ENCODE peak calls at places on chromosome 16, in five cellular contexts. P is GM12865, W is heart right ventricle, O is WTC11, V is fibroblast of pulmonary artery. J is an unnamed sample.

GRCh38 chr16:78353610-78354009 is 254.2 kb downstream of the WWOX start:
- DNase-seq in O (no peak), W (no peak), V (no peak), P (no peak), J (no peak)

GRCh38 chr16:79402356-79402755 is 198.2 kb downstream of the MAF start:
- DNase-seq in O (no peak), V (no peak), W (no peak), P (no peak), J (no peak)

GRCh38 chr16:11852092-11852809 is 909 bp upstream of the RSL1D1 start:
- DNase-seq in P (no peak), V (no peak), W (no peak), O (no peak), J (no peak)

GRCh38 chr16:17520567-17520966 is 49.8 kb upstream of the XYLT1 start:
- DNase-seq in W (no peak), P (no peak), O (no peak), V (peak; percentile 15), J (no peak)

GRCh38 chr16:72963921-72964320 is 84.0 kb downstream of the ZFHX3 start:
- DNase-seq in W (no peak), O (no peak), P (no peak), V (peak; percentile 36), J (no peak)

GRCh38 chr16:4487955-4488481 is 11.8 kb downstream of the HMOX2 start:
- DNase-seq in P (no peak), V (peak; percentile 91), W (no peak), O (no peak), J (no peak)

GRCh38 chr16:76656951-76657498 is 379.8 kb downstream of the CNTNAP4 start:
- DNase-seq in P (no peak), V (no peak), O (no peak), W (no peak), J (no peak)

GRCh38 chr16:53084736-53085538 is 30.1 kb downstream of the CHD9 start:
- DNase-seq in P (no peak), O (no peak), W (no peak), V (no peak), J (no peak)

GRCh38 chr16:49859139-49859947 is 3.4 kb upstream of the ZNF423 start:
- DNase-seq in O (peak; percentile 38), P (no peak), V (peak; percentile 64), W (peak; percentile 87), J (no peak)

GRCh38 chr16:59164461-59164860 is 430.3 kb upstream of the GOT2 start:
- DNase-seq in P (no peak), V (no peak), W (peak; percentile 5), O (peak; percentile 22), J (no peak)

GRCh38 chr16:24288516-24288915 is 32.4 kb downstream of the CACNG3 start:
- DNase-seq in P (no peak), V (no peak), W (no peak), O (no peak), J (no peak)

GRCh38 chr16:30122621-30123160 is 329 bp downstream of the MAPK3 start:
- DNase-seq in P (no peak), W (no peak), V (no peak), O (peak; percentile 57), J (no peak)

GRCh38 chr16:81480856-81481821 is 36.5 kb downstream of the CMIP start:
- DNase-seq in V (peak; percentile 27), P (peak; percentile 97), O (no peak), W (peak; percentile 55), J (peak; percentile 95)

GRCh38 chr16:30184430-30185140 is 1.2 kb downstream of the CORO1A start:
- DNase-seq in W (peak; percentile 11), P (peak; percentile 78), O (no peak), V (no peak), J (peak; percentile 57)

GRCh38 chr16:86430814-86431213 is 79.5 kb upstream of the FOXF1 start:
- DNase-seq in O (no peak), V (no peak), P (no peak), W (no peak), J (no peak)

GRCh38 chr16:29154676-29155121 is 169.8 kb downstream of the LAT start:
- DNase-seq in V (no peak), O (no peak), W (no peak), P (no peak), J (no peak)

GRCh38 chr16:56337131-56337857 is 88.1 kb downstream of the AMFR start:
- DNase-seq in P (no peak), V (no peak), O (no peak), W (no peak), J (no peak)

GRCh38 chr16:56997931-56998330 is 8.6 kb downstream of the NLRC5 start:
- DNase-seq in W (no peak), O (no peak), V (no peak), P (no peak), J (no peak)

GRCh38 chr16:12271006-12271405 is 294.5 kb downstream of the SNX29 start:
- DNase-seq in P (no peak), O (peak; percentile 62), W (no peak), V (no peak), J (no peak)

GRCh38 chr16:30381351-30382041 is 865 bp downstream of the SEPTIN1 start:
- DNase-seq in V (no peak), P (no peak), O (no peak), W (no peak), J (no peak)

GRCh38 chr16:9160551-9160911 is 69.1 kb downstream of the HAPSTR1 start:
- DNase-seq in W (no peak), P (no peak), V (no peak), O (no peak), J (no peak)

GRCh38 chr16:19284207-19284606 is 1.3 kb upstream of the CLEC19A start:
- DNase-seq in V (no peak), W (no peak), O (no peak), P (no peak), J (no peak)

GRCh38 chr16:6977291-6977690 is 355.4 kb upstream of the RBFOX1 start:
- DNase-seq in V (no peak), P (no peak), W (no peak), O (no peak), J (no peak)

DNA sequence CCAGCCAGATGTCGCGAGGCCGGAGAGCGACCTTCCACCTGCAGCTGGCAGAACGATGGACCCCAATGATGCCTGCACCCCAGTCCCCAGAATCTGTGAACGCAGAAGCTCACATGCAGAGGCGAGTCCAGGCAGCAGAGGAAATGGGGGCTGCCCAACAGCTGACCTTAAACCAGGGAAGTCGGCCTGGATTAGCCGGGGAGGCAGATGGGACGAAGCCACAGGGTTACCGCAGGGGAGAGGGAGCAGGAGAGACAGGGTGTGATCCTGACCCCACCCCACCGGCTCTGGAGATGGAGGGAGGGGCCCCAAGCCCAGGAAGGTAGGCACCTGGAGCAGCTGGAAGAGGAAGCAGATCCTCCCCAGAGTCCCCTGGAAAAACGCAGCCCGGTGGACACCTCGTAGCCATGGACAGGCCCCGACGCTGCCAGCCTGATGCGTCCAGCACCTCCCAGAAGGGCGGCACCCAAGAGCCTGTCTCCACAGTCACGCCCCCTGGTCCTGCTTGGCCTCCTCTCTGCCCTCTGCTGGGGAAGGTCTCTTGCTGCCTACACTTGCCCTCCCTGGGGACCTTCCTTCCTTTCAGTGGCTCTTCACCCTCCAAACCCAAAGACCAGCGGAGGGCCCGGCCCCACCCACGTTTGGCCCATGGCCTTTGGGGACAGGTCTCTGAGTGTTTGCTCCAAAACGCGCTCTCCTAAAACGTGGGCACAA is 37.3 kb downstream of the PIEZO1 start:
- DNase-seq in O (peak; percentile 87), V (peak; percentile 32), W (no peak), P (peak; percentile 75), J (no peak)
- TF ChIP-seq CTCF in O (peak; percentile 41), V (peak; percentile 29), W (no peak), P (peak; percentile 51), J (peak; percentile 29)

DNA sequence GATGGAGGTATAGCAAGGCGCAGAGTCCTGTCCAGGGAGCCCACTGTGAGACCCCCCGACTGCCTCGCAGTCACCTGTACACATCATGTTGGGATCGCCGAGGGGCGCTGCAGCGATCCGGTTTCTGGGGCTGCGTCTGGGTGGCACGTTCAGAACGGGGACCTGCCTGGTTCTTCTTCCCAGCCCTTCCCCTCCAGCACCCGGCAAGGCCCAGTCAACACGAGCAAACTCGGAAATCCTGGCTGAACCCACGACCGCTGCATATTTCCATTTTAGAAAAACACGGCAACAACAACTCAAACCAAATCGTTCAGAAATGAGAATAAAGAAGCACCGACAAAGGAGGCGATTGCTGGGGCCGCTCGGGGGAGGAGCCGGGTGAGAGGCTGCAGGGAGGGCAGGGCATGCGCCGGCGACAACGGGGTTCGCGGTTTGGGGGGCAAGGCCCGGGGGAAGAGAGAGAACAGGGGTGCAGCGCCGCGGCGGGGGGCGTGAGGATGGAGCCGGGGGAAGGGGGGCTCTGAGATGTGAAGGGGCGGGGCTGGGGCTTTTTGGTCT is 597 bp downstream of the HSDL1 start:
- DNase-seq in O (peak; percentile 41), W (peak; percentile 19), V (peak; percentile 13), P (peak; percentile 36), J (no peak)
- TF ChIP-seq CTCF in O (no peak), W (no peak), V (no peak), P (no peak), J (no peak)

GRCh38 chr16:3456374-3456773 is 12.9 kb downstream of the NAA60 start:
- DNase-seq in P (no peak), O (no peak), V (peak; percentile 62), W (peak; percentile 31), J (no peak)

GRCh38 chr16:3458278-3458851 is 14.9 kb downstream of the NAA60 start:
- DNase-seq in V (peak; percentile 50), W (no peak), P (peak; percentile 41), O (peak; percentile 35), J (no peak)

GRCh38 chr16:3457434-3458252 is 14.2 kb downstream of the NAA60 start:
- DNase-seq in W (peak; percentile 87), O (peak; percentile 91), P (peak; percentile 96), V (peak; percentile 90), J (peak; percentile 85)

GRCh38 chr16:3454093-3454492 is 10.6 kb downstream of the NAA60 start:
- DNase-seq in V (no peak), P (no peak), W (no peak), O (no peak), J (no peak)

DNA sequence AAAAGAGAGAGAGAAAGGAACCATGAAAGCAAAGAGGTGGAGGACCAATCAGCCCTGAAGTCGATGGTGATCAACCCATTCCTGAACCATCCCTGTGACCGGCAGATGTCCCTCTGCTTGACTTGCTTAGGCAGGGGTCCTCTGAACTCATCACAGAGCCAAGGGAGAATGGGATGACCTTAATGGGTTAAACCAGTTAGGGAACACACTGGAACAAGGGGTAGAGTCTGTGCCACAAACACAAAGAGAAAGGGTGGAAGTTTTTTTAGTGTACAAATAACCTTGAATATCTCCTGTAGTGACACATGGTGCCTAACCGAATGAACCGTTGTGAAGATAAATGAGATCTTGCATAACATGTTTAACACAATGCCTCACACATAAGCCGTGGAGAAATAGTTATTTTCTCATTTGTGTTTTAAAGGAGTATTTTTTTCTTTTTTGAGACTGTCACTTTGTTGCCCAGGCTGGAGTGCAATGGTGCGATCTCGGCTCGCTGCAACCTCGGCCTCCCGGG is 11.2 kb downstream of the NAA60 start:
- DNase-seq in O (no peak), V (no peak), W (no peak), P (no peak), J (no peak)
- TF ChIP-seq CTCF in O (no peak), V (no peak), W (no peak), P (no peak), J (no peak)

DNA sequence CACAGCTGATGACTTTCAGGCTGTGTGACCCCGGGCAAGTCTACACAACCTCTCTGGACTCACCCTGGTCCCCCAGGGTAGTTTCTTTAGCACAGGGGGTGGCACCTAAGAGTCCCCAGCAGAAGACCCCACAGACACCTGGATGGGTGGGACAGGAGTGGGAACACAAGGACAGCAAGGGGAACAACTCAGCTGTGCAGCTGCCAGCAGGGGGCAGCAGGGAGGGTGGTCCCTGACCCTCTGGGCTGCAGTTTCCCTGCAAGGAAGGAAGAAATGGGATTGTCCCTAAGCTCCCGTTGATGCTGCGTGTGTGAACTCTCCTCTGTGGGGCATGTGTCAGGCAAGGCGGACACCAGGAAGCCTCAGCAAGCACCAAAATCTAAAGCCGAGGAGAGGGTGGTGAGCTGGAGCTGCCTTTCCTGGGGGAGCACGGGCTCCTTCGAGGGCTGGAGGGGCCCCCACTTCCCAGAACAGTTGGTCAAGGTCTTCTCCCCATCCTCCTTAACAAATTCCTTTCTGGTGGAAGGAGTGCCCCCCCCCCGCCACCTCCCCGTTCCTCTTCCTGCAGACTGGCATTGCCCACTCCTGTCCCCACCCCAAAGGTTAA is 24.1 kb upstream of the CDH5 start:
- DNase-seq in V (peak; percentile 39), W (no peak), O (peak; percentile 73), P (peak; percentile 19), J (no peak)
- TF ChIP-seq CTCF in V (peak; percentile 88), W (peak; percentile 33), O (peak; percentile 77), P (peak; percentile 75), J (peak; percentile 74)